ENCODE peak calls at places on chromosome 2, in ten cellular contexts. L is mammary epithelial cell; X is breast epithelium; D is uterus; N is stomach; S is thyroid gland; F is endodermal cell; C is prostate gland; J is CD8-positive, alpha-beta T cell; V is WERI-Rb-1. Q is an unnamed sample.

GRCh38 chr2:239307221-239307569 is 93.6 kb downstream of the HDAC4 start:
- DNase-seq in N (no peak), S (no peak), C (no peak), F (peak; percentile 26), X (no peak), D (no peak), V (no peak), J (no peak), L (no peak), Q (peak; percentile 54)

GRCh38 chr2:197647961-197648690 is 27.3 kb downstream of the RFTN2 start:
- DNase-seq in C (no peak), J (no peak), F (no peak), L (no peak), V (no peak), N (no peak), X (no peak), D (no peak), S (no peak), Q (no peak)

GRCh38 chr2:230819433-230819832 is 45.3 kb upstream of the ITM2C start:
- DNase-seq in J (no peak), S (no peak), L (no peak), V (no peak), D (no peak), X (no peak), F (no peak), C (no peak), N (no peak), Q (no peak)

GRCh38 chr2:85394256-85394655 is 15.9 kb downstream of the CAPG start:
- DNase-seq in L (no peak), S (peak; percentile 40), X (peak; percentile 51), F (no peak), J (no peak), N (no peak), D (no peak), V (no peak), C (no peak), Q (no peak)

GRCh38 chr2:241870611-241871537 is 1.3 kb downstream of the RTP5 start:
- DNase-seq in F (no peak), D (no peak), S (no peak), N (no peak), X (no peak), L (no peak), C (no peak), V (no peak), J (peak; percentile 30), Q (no peak)

GRCh38 chr2:112150447-112150846 is 12.3 kb downstream of the FBLN7 start:
- DNase-seq in X (peak; percentile 48), D (peak; percentile 58), S (no peak), L (peak; percentile 83), V (no peak), J (no peak), C (no peak), N (peak; percentile 17), F (no peak), Q (peak; percentile 62)

GRCh38 chr2:234580686-234581085 is 83.8 kb upstream of the ARL4C start:
- DNase-seq in F (no peak), V (no peak), C (no peak), J (no peak), N (no peak), X (no peak), L (no peak), D (no peak), S (no peak), Q (no peak)

GRCh38 chr2:197904446-197904845 is 100.1 kb downstream of the PLCL1 start:
- DNase-seq in J (no peak), S (no peak), L (no peak), X (no peak), C (no peak), N (no peak), D (no peak), F (no peak), V (no peak), Q (no peak)

GRCh38 chr2:19670303-19670702 is 231.5 kb downstream of the TTC32 start:
- DNase-seq in L (no peak), N (no peak), X (no peak), J (no peak), V (no peak), S (no peak), F (peak; percentile 2), C (no peak), D (no peak), Q (no peak)

GRCh38 chr2:207333599-207334308 is 168.0 kb upstream of the KLF7 start:
- DNase-seq in X (no peak), L (peak; percentile 41), C (no peak), N (no peak), S (no peak), V (no peak), D (no peak), J (no peak), F (no peak), Q (no peak)

GRCh38 chr2:145654746-145655145 is 1134.8 kb upstream of the ZEB2 start:
- DNase-seq in F (no peak), S (no peak), D (no peak), J (no peak), N (no peak), C (no peak), L (no peak), V (no peak), X (no peak), Q (no peak)

GRCh38 chr2:174776223-174776622 is 12.0 kb upstream of the CHRNA1 start:
- DNase-seq in S (no peak), C (no peak), L (no peak), X (no peak), D (no peak), J (no peak), V (no peak), F (peak; percentile 91), N (no peak), Q (no peak)

DNA sequence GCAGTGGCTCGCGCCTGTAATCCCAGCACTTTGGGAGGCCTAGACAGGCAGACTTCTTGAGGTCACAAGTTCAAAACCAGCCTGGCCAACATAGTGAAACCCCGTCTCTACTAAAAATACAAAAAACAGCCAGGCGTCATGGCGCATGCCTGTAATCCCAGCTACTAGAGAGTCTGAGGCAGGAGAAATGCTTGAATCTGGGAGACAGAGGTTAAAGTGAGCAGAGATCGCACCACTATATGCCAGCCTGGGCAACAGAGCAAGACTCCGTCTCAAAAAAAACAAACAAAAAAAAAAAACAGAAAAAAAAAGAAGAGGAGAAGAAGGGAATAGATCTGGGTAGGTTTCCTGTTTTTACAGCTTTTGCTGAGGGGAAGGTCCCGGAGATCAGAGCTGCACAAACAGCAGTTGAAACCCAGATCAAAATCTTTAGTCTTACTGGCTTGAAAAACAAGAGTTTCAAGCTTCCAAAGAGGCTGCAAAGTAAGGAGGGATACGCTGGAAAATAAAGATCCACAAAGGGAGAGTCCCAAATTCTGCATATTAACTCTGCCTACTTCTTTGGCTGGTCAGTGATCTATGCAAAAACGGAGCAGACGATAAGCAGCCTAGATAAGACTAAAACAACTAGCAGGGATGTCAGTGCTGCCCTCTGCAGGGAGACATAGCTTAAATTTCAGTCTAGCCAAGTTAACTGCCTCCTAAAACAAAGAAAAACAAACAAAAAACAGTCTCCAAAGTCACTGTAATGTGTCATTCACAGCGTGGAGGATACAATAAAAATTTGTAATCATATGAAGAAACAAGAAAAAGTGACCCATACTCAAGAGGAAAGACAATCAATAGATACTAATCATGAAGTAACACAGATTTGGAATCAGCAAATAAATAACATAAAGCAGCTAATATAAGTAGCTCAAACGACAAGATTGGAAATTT is 74.1 kb downstream of the TLK1 start:
- DNase-seq in S (peak; percentile 34), J (peak; percentile 65), X (no peak), D (no peak), V (peak; percentile 56), L (peak; percentile 6), C (peak; percentile 16), N (peak; percentile 34), F (peak; percentile 86), Q (no peak)
- H3K27ac ChIP-seq in S (no peak overlapping the region), J (peak overlapping the region; percentile 39), X (no peak overlapping the region), D (no peak overlapping the region), V (no peak overlapping the region), L (no peak overlapping the region), C (no peak overlapping the region), N (no peak overlapping the region), F (no peak overlapping the region), Q (no peak overlapping the region)

GRCh38 chr2:36889782-36890181 is 76.6 kb downstream of the STRN start:
- DNase-seq in J (no peak), X (no peak), V (no peak), L (peak; percentile 97), S (no peak), D (no peak), N (no peak), F (no peak), C (no peak), Q (no peak)

GRCh38 chr2:36892805-36893204 is 73.5 kb downstream of the STRN start:
- DNase-seq in N (peak; percentile 32), J (no peak), L (no peak), S (no peak), C (peak; percentile 7), X (no peak), F (no peak), D (no peak), V (no peak), Q (no peak)
- H3K4me3 ChIP-seq in N (no peak overlapping the region), J (no peak overlapping the region), L (no peak overlapping the region), S (no peak overlapping the region), C (no peak overlapping the region), X (no peak overlapping the region), F (no peak overlapping the region), D (no peak overlapping the region), V (no peak overlapping the region), Q (no peak overlapping the region)

DNA sequence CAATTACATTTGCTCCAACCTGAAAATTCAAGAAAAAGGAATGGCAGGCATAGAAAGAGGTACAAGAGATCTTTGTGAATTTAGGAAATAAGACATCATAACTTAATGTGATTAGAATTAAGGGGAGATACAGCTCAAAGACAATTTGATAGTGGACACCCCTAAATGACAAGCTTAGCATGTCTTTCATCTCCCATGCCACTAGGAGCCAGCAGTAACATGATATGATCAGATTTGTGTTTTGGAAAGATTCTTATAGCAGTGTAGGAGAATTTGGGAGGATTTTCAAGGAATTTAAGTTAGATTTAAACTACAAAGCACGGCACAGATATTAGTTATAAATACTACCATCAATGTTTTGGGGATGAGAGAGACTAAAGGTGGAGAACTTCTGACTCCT is 340.8 kb downstream of the RDH14 start:
- DNase-seq in F (no peak), D (no peak), X (no peak), V (no peak), L (no peak), N (no peak), J (no peak), C (no peak), S (no peak), Q (no peak)
- TF ChIP-seq CTCF in F (peak; percentile 52), D (no peak), X (no peak), V (peak; percentile 32), L (peak; percentile 57), N (no peak), J (no peak), C (no peak), S (no peak), Q (no peak)

DNA sequence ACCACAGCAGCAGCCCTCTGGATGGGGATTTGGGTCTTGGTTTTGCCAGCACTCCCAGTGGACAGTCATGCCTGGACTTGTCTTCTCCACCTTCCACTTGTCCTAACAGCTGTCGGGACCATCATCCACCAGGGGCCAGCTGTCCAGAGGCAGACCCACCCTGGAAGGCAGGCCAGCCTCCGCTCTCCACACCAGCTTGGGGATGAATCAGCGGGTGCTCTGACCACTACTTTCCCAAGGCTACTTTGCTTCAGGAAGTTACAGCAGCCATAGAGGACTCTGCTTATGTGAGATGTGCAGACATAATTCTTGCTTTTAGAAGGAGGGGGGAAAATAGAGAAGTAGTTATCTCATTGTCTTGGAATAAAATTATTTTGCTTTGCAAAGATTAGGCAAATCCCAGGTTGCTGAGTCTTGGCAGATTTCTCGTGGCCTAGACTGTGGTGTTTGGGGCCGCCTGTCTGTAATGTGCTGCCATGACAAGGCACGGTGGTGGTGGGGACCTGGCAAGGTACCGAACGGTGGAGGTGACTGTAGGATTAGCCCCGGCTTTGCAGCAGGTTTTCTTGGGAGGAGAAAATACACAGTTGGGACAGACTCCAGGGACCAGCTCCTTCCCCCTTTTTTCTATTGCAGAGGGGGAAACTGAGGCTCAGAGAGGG is 148.7 kb downstream of the AGAP1 start:
- DNase-seq in C (no peak), J (no peak), N (no peak), L (peak; percentile 42), S (no peak), F (no peak), V (peak; percentile 80), D (no peak), X (no peak), Q (no peak)
- H3K27ac ChIP-seq in C (no peak overlapping the region), J (no peak overlapping the region), N (no peak overlapping the region), L (no peak overlapping the region), S (no peak overlapping the region), F (no peak overlapping the region), V (peak overlapping the region; percentile 75), D (no peak overlapping the region), X (peak overlapping the region; percentile 25), Q (no peak overlapping the region)